ENCODE peak calls at places on chromosomes 12 and 14, in eight cellular contexts. Q is T-helper 9 cell, B is LoVo, A is EH, P is A172, U is Right ventricle myocardium superior, F is RWPE1, E is myocyte. X is an unnamed sample.

GRCh38 chr12:15505616-15506015 is 183.3 kb downstream of the PTPRO start:
- DNase-seq in Q (no peak), B (no peak), A (no peak), P (no peak), U (no peak), F (no peak), E (no peak), X (no peak)

GRCh38 chr12:48995061-48995879 is 3.9 kb downstream of the DDN start:
- DNase-seq in Q (peak), B (peak), A (peak), P (peak), U (peak), F (peak), E (peak), X (peak)

GRCh38 chr14:34461334-34462131 is 507 bp downstream of the SPTSSA start:
- DNase-seq in Q (no peak), B (peak), A (peak), P (peak), U (peak), F (peak), E (peak), X (peak)

GRCh38 chr12:3295225-3295624 is 195.8 kb upstream of the PRMT8 start:
- DNase-seq in Q (no peak), B (no peak), A (no peak), P (no peak), U (no peak), F (no peak), E (no peak), X (no peak)

GRCh38 chr12:76113800-76114757 is 29.6 kb upstream of the NAP1L1 start:
- DNase-seq in Q (no peak), B (no peak), A (peak), P (no peak), U (no peak), F (peak), E (peak), X (no peak)

GRCh38 chr14:34098045-34098984 is 147.4 kb upstream of the EGLN3 start:
- DNase-seq in Q (no peak), B (peak), A (peak), P (peak), U (no peak), F (peak), E (peak), X (no peak)

GRCh38 chr14:24673534-24674203 is 39.7 kb upstream of the GZMB start:
- DNase-seq in Q (peak), B (no peak), A (no peak), P (no peak), U (no peak), F (peak), E (no peak), X (no peak)

GRCh38 chr12:115257791-115258190 is 573.8 kb upstream of the TBX3 start:
- DNase-seq in Q (no peak), B (peak), A (peak), P (peak), U (no peak), F (peak), E (no peak), X (no peak)

GRCh38 chr12:66191547-66192126 is 2.6 kb downstream of the IRAK3 start:
- DNase-seq in Q (no peak), B (no peak), A (no peak), P (no peak), U (no peak), F (no peak), E (no peak), X (no peak)

GRCh38 chr12:25959069-25959961 is 833 bp downstream of the RASSF8 start:
- DNase-seq in Q (no peak), B (peak), A (peak), P (peak), U (peak), F (peak), E (peak), X (no peak)

GRCh38 chr12:131895640-131896079 is 1.2 kb downstream of the ULK1 start:
- DNase-seq in Q (no peak), B (no peak), A (no peak), P (no peak), U (no peak), F (no peak), E (no peak), X (no peak)

GRCh38 chr14:52876311-52876710 is 74.5 kb downstream of the FERMT2 start:
- DNase-seq in Q (no peak), B (no peak), A (peak), P (no peak), U (no peak), F (no peak), E (peak), X (no peak)

GRCh38 chr12:19953734-19954133 is 414.6 kb upstream of the PDE3A start:
- DNase-seq in Q (no peak), B (no peak), A (no peak), P (no peak), U (no peak), F (no peak), E (no peak), X (no peak)

GRCh38 chr14:55767291-55767690 is 187.3 kb downstream of the KTN1 start:
- DNase-seq in Q (no peak), B (no peak), A (no peak), P (no peak), U (no peak), F (no peak), E (no peak), X (no peak)

GRCh38 chr14:44204061-44204815 is 302.8 kb downstream of the FSCB start:
- DNase-seq in Q (no peak), B (no peak), A (no peak), P (peak), U (no peak), F (no peak), E (no peak), X (no peak)

GRCh38 chr14:65070710-65071033 is 31.6 kb downstream of the MAX start:
- DNase-seq in Q (no peak), B (peak), A (peak), P (no peak), U (no peak), F (peak), E (peak), X (no peak)

GRCh38 chr12:94805749-94806148 is 155.4 kb upstream of the TMCC3 start:
- DNase-seq in Q (no peak), B (no peak), A (peak), P (no peak), U (no peak), F (no peak), E (no peak), X (no peak)

GRCh38 chr12:4275869-4276253 is 2.3 kb downstream of the CCND2 start:
- DNase-seq in Q (no peak), B (no peak), A (no peak), P (no peak), U (no peak), F (no peak), E (no peak), X (no peak)

GRCh38 chr12:47882796-47883546 is 21.8 kb downstream of the VDR start:
- DNase-seq in Q (no peak), B (no peak), A (peak), P (no peak), U (peak), F (no peak), E (no peak), X (no peak)

GRCh38 chr12:130860311-130860710 is 11.6 kb upstream of the RAN start:
- DNase-seq in Q (no peak), B (no peak), A (no peak), P (no peak), U (no peak), F (no peak), E (no peak), X (no peak)

GRCh38 chr14:85241022-85241880 is 288.7 kb upstream of the FLRT2 start:
- DNase-seq in Q (no peak), B (no peak), A (no peak), P (peak), U (no peak), F (no peak), E (peak), X (peak)

GRCh38 chr14:26281280-26281998 is 316.4 kb downstream of the NOVA1 start:
- DNase-seq in Q (no peak), B (peak), A (peak), P (peak), U (no peak), F (no peak), E (peak), X (no peak)

GRCh38 chr12:43847427-43847826 is 11.5 kb downstream of the TMEM117 start:
- DNase-seq in Q (no peak), B (peak), A (peak), P (peak), U (no peak), F (peak), E (peak), X (no peak)

GRCh38 chr12:105414088-105414487 is 83.6 kb downstream of the C12orf75 start:
- DNase-seq in Q (no peak), B (no peak), A (no peak), P (no peak), U (no peak), F (no peak), E (peak), X (no peak)

GRCh38 chr14:76957224-76957881 is 71.2 kb downstream of the IRF2BPL start:
- DNase-seq in Q (peak), B (no peak), A (no peak), P (peak), U (no peak), F (no peak), E (no peak), X (no peak)